ENCODE peak calls at places on chromosome 3, in nine cellular contexts. U is neural progenitor cell, F is SK-N-MC, Z is endodermal cell, L is HepG2, H is colonic mucosa, X is H9, T is mammary epithelial cell, J is fibroblast of lung. P is an unnamed sample.

GRCh38 chr3:53493997-53494791 is at the start of gene CACNA1D:
- DNase-seq in L (no peak), X (peak), F (no peak), Z (peak), U (peak), T (peak), J (peak), H (peak), P (no peak)

GRCh38 chr3:12303532-12303931 is 14.7 kb downstream of the PPARG start:
- DNase-seq in H (no peak), J (peak), F (no peak), L (no peak), U (no peak), Z (no peak), T (peak), X (no peak), P (no peak)

GRCh38 chr3:144128117-144128892 is 156.7 kb downstream of the DIPK2A start:
- DNase-seq in Z (peak), U (peak), F (no peak), T (no peak), X (no peak), J (no peak), H (no peak), L (no peak), P (no peak)

GRCh38 chr3:15781131-15781530 is 16.6 kb downstream of the ANKRD28 start:
- DNase-seq in L (no peak), T (no peak), Z (no peak), H (no peak), J (no peak), F (no peak), X (no peak), U (no peak), P (no peak)

GRCh38 chr3:106343841-106344240 is 475.0 kb upstream of the CBLB start:
- DNase-seq in H (no peak), U (no peak), F (no peak), J (no peak), Z (no peak), T (no peak), X (no peak), L (no peak), P (no peak)

GRCh38 chr3:120475722-120476385 is 25.1 kb upstream of the FSTL1 start:
- DNase-seq in H (no peak), J (peak), X (no peak), L (no peak), U (no peak), F (no peak), T (no peak), Z (peak), P (no peak)

GRCh38 chr3:156675744-156676466 is 1.5 kb downstream of the TIPARP start:
- DNase-seq in F (peak), U (no peak), J (peak), T (peak), H (peak), L (peak), X (no peak), Z (no peak), P (peak)

GRCh38 chr3:108041253-108041652 is 49.6 kb downstream of the CD47 start:
- DNase-seq in L (no peak), X (no peak), Z (no peak), H (no peak), F (no peak), U (no peak), T (no peak), J (no peak), P (no peak)

GRCh38 chr3:82783188-82783587 is 1021.7 kb upstream of the GBE1 start:
- DNase-seq in F (no peak), H (no peak), J (no peak), U (no peak), T (no peak), X (no peak), Z (no peak), L (no peak), P (no peak)

GRCh38 chr3:38165722-38166387 is 518 bp downstream of the OXSR1 start:
- DNase-seq in U (no peak), T (no peak), J (peak), Z (peak), H (peak), X (no peak), F (no peak), L (peak), P (peak)

GRCh38 chr3:128969993-128970740 is 23.7 kb downstream of the CFAP92 start:
- DNase-seq in H (peak), Z (peak), L (peak), T (no peak), F (no peak), X (peak), U (peak), J (peak), P (peak)

DNA sequence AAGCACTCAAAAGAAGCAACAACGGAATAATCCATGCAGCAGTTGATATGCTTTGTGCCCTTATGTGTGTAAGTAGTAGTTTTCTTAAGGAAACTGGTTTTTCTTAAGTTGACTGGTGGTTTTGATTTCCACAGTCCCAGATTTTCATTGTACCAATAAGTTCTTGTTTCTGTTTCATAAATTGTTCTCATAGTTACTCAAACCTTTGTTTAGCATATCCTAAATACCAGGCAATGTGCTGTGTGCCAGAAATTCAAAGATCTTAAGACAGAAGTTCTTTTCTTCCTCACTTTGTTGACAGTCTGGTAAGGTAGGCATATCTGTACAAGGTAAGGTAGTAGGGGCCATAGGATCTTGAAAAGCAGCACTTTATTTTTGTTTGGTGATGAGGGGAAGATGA is 40.0 kb downstream of the DNAJC13 start:
- DNase-seq in F (no peak), H (no peak), X (no peak), Z (no peak), L (no peak), T (no peak), U (no peak), J (no peak), P (no peak)
- H3K27ac ChIP-seq in F (no peak), H (no peak), X (no peak), Z (no peak), L (no peak), T (no peak), U (no peak), J (no peak), P (no peak)

GRCh38 chr3:18066899-18067582 is 324.6 kb upstream of the TBC1D5 start:
- DNase-seq in X (no peak), J (no peak), L (no peak), T (peak), H (no peak), U (no peak), Z (no peak), F (no peak), P (no peak)
- H3K9ac ChIP-seq in X (no peak), J (no peak), L (no peak), T (no peak), H (no peak), U (no peak), Z (no peak), F (no peak), P (no peak)

GRCh38 chr3:123488641-123489347 is 39.9 kb upstream of the ADCY5 start:
- DNase-seq in Z (no peak), L (no peak), F (no peak), X (no peak), J (no peak), T (no peak), U (no peak), H (no peak), P (no peak)
- H3K27ac ChIP-seq in Z (no peak), L (no peak), F (peak), X (no peak), J (no peak), T (no peak), U (no peak), H (no peak), P (no peak)

GRCh38 chr3:184785856-184786255 is 26.1 kb upstream of the VPS8 start:
- DNase-seq in H (no peak), J (no peak), L (no peak), Z (no peak), F (peak), X (no peak), U (no peak), T (no peak), P (no peak)
- H3K9ac ChIP-seq in H (no peak), J (no peak), L (no peak), Z (no peak), F (peak), X (no peak), U (no peak), T (no peak), P (peak)

GRCh38 chr3:152960684-152961083 is 125.8 kb downstream of the P2RY1 start:
- DNase-seq in Z (no peak), F (no peak), U (no peak), X (no peak), L (peak), T (peak), J (peak), H (no peak), P (no peak)
- H3K27ac ChIP-seq in Z (no peak), F (no peak), U (no peak), X (no peak), L (no peak), T (no peak), J (no peak), H (no peak), P (no peak)

GRCh38 chr3:78977073-78977472 is 790.7 kb downstream of the ROBO1 start:
- DNase-seq in J (peak), X (no peak), U (no peak), Z (no peak), H (no peak), L (no peak), T (no peak), F (no peak), P (no peak)
- H3K9ac ChIP-seq in J (no peak), X (no peak), U (no peak), Z (no peak), H (no peak), L (no peak), T (no peak), F (no peak), P (no peak)

GRCh38 chr3:136675150-136675858 is 76.9 kb downstream of the STAG1 start:
- DNase-seq in H (no peak), J (no peak), Z (no peak), T (no peak), X (no peak), U (no peak), F (no peak), L (no peak), P (no peak)
- H3K27ac ChIP-seq in H (no peak), J (no peak), Z (no peak), T (no peak), X (no peak), U (no peak), F (peak), L (no peak), P (peak)

GRCh38 chr3:5133689-5134088 is 11.6 kb downstream of the ARL8B start:
- DNase-seq in J (no peak), Z (peak), T (no peak), H (no peak), F (no peak), U (no peak), L (no peak), X (no peak), P (peak)

GRCh38 chr3:5136619-5137429 is 14.7 kb downstream of the ARL8B start:
- DNase-seq in J (peak), X (peak), T (peak), Z (no peak), F (no peak), H (no peak), L (peak), U (peak), P (peak)

GRCh38 chr3:5128861-5129260 is 6.8 kb downstream of the ARL8B start:
- DNase-seq in X (no peak), J (no peak), Z (no peak), T (no peak), H (no peak), F (no peak), L (no peak), U (no peak), P (no peak)

GRCh38 chr3:5136211-5136610 is 14.1 kb downstream of the ARL8B start:
- DNase-seq in Z (no peak), L (no peak), U (no peak), F (no peak), J (no peak), H (no peak), T (no peak), X (no peak), P (no peak)

GRCh38 chr3:5133239-5133638 is 11.1 kb downstream of the ARL8B start:
- DNase-seq in X (no peak), H (no peak), T (no peak), Z (no peak), F (no peak), L (no peak), J (no peak), U (no peak), P (peak)
- H3K9ac ChIP-seq in X (peak), H (no peak), T (no peak), Z (no peak), F (no peak), L (no peak), J (no peak), U (no peak), P (no peak)